ENCODE peak calls at places on chromosomes 7 and 10, in six cellular contexts. One of them, this sample, is unnamed.

GRCh38 chr10:114389429-114389828 is 14.9 kb downstream of the AFAP1L2 start:
- DNase-seq in AG04449: no peak
- DNase-seq in A549: peak
- DNase-seq in BJ: no peak
- DNase-seq in H7: no peak
- DNase-seq in neural progenitor cell: no peak
- DNase-seq in this sample: no peak

GRCh38 chr10:126372359-126372758 is 15.9 kb downstream of the ADAM12 start:
- DNase-seq in BJ: no peak
- DNase-seq in neural progenitor cell: no peak
- DNase-seq in AG04449: no peak
- DNase-seq in H7: no peak
- DNase-seq in A549: no peak
- DNase-seq in this sample: no peak

GRCh38 chr7:24932815-24933214 is 47.2 kb downstream of the OSBPL3 start:
- DNase-seq in AG04449: no peak
- DNase-seq in neural progenitor cell: peak
- DNase-seq in H7: no peak
- DNase-seq in A549: no peak
- DNase-seq in BJ: no peak
- DNase-seq in this sample: no peak

GRCh38 chr7:148011753-148012152 is 578.8 kb upstream of the C7orf33 start:
- DNase-seq in AG04449: no peak
- DNase-seq in A549: no peak
- DNase-seq in BJ: no peak
- DNase-seq in neural progenitor cell: peak
- DNase-seq in H7: no peak
- DNase-seq in this sample: no peak

GRCh38 chr10:75074711-75075445 is 36.6 kb upstream of the SAMD8 start:
- DNase-seq in H7: no peak
- DNase-seq in AG04449: no peak
- DNase-seq in BJ: no peak
- DNase-seq in neural progenitor cell: no peak
- DNase-seq in A549: no peak
- DNase-seq in this sample: no peak

GRCh38 chr7:74312418-74313021 is 23.3 kb downstream of the CLIP2 start:
- DNase-seq in BJ: no peak
- DNase-seq in H7: peak
- DNase-seq in A549: no peak
- DNase-seq in AG04449: no peak
- DNase-seq in neural progenitor cell: no peak
- DNase-seq in this sample: no peak

GRCh38 chr10:69434926-69435325 is 16.3 kb upstream of the TSPAN15 start:
- DNase-seq in neural progenitor cell: no peak
- DNase-seq in H7: no peak
- DNase-seq in A549: no peak
- DNase-seq in AG04449: no peak
- DNase-seq in BJ: no peak
- DNase-seq in this sample: no peak

GRCh38 chr7:132461043-132461592 is 115.2 kb downstream of the PLXNA4 start:
- DNase-seq in H7: peak
- DNase-seq in AG04449: no peak
- DNase-seq in BJ: no peak
- DNase-seq in A549: no peak
- DNase-seq in neural progenitor cell: no peak
- DNase-seq in this sample: no peak

GRCh38 chr10:92657024-92657423 is 32.7 kb upstream of the HHEX start:
- DNase-seq in H7: no peak
- DNase-seq in AG04449: no peak
- DNase-seq in A549: no peak
- DNase-seq in BJ: no peak
- DNase-seq in neural progenitor cell: no peak
- DNase-seq in this sample: no peak

GRCh38 chr7:150914196-150914595 is 61.9 kb downstream of the AOC1 start:
- DNase-seq in neural progenitor cell: no peak
- DNase-seq in BJ: no peak
- DNase-seq in H7: no peak
- DNase-seq in AG04449: no peak
- DNase-seq in A549: no peak
- DNase-seq in this sample: no peak

GRCh38 chr7:151838861-151839381 is 38.0 kb downstream of the PRKAG2 start:
- DNase-seq in AG04449: no peak
- DNase-seq in BJ: no peak
- DNase-seq in A549: no peak
- DNase-seq in neural progenitor cell: no peak
- DNase-seq in H7: no peak
- DNase-seq in this sample: no peak

GRCh38 chr10:34109481-34109880 is 705.6 kb downstream of the PARD3 start:
- DNase-seq in H7: no peak
- DNase-seq in AG04449: no peak
- DNase-seq in neural progenitor cell: no peak
- DNase-seq in BJ: no peak
- DNase-seq in A549: no peak
- DNase-seq in this sample: no peak

GRCh38 chr10:34107623-34108516 is 707.2 kb downstream of the PARD3 start:
- DNase-seq in BJ: no peak
- DNase-seq in AG04449: no peak
- DNase-seq in H7: no peak
- DNase-seq in neural progenitor cell: no peak
- DNase-seq in A549: no peak
- DNase-seq in this sample: no peak

GRCh38 chr10:34112431-34112830 is 702.7 kb downstream of the PARD3 start:
- DNase-seq in neural progenitor cell: no peak
- DNase-seq in H7: no peak
- DNase-seq in BJ: no peak
- DNase-seq in A549: no peak
- DNase-seq in AG04449: no peak
- DNase-seq in this sample: no peak

GRCh38 chr10:34111179-34111578 is 703.9 kb downstream of the PARD3 start:
- DNase-seq in AG04449: no peak
- DNase-seq in A549: no peak
- DNase-seq in neural progenitor cell: no peak
- DNase-seq in H7: no peak
- DNase-seq in BJ: no peak
- DNase-seq in this sample: no peak

GRCh38 chr10:34109952-34110702 is 705.0 kb downstream of the PARD3 start:
- DNase-seq in BJ: no peak
- DNase-seq in A549: peak
- DNase-seq in AG04449: no peak
- DNase-seq in H7: no peak
- DNase-seq in neural progenitor cell: peak
- DNase-seq in this sample: peak
- H3K4me3 ChIP-seq in BJ: no peak
- H3K4me3 ChIP-seq in A549: no peak
- H3K4me3 ChIP-seq in AG04449: no peak
- H3K4me3 ChIP-seq in H7: no peak
- H3K4me3 ChIP-seq in neural progenitor cell: no peak
- H3K4me3 ChIP-seq in this sample: no peak

GRCh38 chr10:15469066-15469465 is 98.0 kb upstream of the FAM171A1 start:
- DNase-seq in A549: no peak
- DNase-seq in H7: no peak
- DNase-seq in neural progenitor cell: no peak
- DNase-seq in AG04449: no peak
- DNase-seq in BJ: no peak
- DNase-seq in this sample: no peak

GRCh38 chr10:15472431-15473400 is 101.6 kb upstream of the FAM171A1 start:
- DNase-seq in neural progenitor cell: peak
- DNase-seq in BJ: no peak
- DNase-seq in A549: no peak
- DNase-seq in H7: peak
- DNase-seq in AG04449: no peak
- DNase-seq in this sample: peak

GRCh38 chr10:15474671-15475070 is 103.6 kb upstream of the FAM171A1 start:
- DNase-seq in BJ: no peak
- DNase-seq in neural progenitor cell: no peak
- DNase-seq in H7: no peak
- DNase-seq in AG04449: no peak
- DNase-seq in A549: no peak
- DNase-seq in this sample: no peak

GRCh38 chr10:15473401-15473777 is 102.3 kb upstream of the FAM171A1 start:
- DNase-seq in neural progenitor cell: no peak
- DNase-seq in H7: no peak
- DNase-seq in AG04449: no peak
- DNase-seq in BJ: no peak
- DNase-seq in A549: no peak
- DNase-seq in this sample: no peak

GRCh38 chr10:15472008-15472407 is 100.9 kb upstream of the FAM171A1 start:
- DNase-seq in BJ: no peak
- DNase-seq in H7: no peak
- DNase-seq in neural progenitor cell: peak
- DNase-seq in A549: no peak
- DNase-seq in AG04449: no peak
- DNase-seq in this sample: no peak
- H3K4me3 ChIP-seq in BJ: no peak
- H3K4me3 ChIP-seq in H7: no peak
- H3K4me3 ChIP-seq in neural progenitor cell: peak
- H3K4me3 ChIP-seq in A549: no peak
- H3K4me3 ChIP-seq in AG04449: no peak
- H3K4me3 ChIP-seq in this sample: no peak

DNA sequence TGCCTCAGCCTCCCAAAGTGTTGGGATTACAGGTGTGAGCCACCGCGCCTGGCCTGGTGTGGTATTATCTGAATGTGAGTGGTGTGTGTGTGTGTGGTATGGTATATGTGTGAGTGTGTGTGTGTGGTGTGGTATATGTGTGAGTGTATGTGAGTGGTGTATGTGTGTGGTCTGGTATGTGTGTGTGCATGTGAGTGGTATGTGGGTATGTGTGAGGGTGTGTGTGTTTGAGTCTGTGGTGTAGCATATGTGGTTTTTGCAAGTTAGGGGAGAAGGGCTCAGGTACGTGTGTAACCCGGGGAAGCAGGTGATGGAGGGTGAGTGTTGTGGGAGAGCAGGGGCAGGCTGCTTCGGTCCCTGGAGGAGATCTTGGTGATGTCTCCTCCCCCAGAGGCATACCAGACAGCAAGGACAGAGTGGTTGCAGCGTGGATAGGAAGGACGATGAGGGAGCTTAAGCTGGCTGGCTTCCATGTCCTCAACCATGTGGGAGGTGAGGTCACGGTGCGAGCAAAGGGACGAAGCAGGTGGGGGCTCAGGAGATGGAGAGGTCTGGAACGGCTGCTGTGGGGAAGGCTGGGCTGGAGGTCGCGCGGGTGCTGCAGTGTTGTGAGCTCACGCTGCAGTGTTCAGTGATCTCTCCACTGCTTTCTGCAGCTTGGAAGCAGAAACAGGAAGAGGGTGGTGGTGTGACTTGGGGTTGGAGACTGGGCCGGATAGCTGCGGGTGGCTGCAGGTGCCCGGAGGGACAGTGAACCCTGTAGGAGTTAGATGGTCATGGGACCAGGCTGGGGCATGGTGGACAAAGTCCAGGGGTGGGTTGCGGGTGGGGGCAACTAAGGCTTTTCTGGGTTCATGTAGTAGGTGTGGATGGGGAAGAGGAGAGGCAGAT is 5.0 kb downstream of the ZYX start:
- DNase-seq in BJ: no peak
- DNase-seq in AG04449: no peak
- DNase-seq in A549: no peak
- DNase-seq in H7: peak
- DNase-seq in neural progenitor cell: no peak
- DNase-seq in this sample: no peak
- H3K4me3 ChIP-seq in BJ: no peak
- H3K4me3 ChIP-seq in AG04449: peak
- H3K4me3 ChIP-seq in A549: no peak
- H3K4me3 ChIP-seq in H7: no peak
- H3K4me3 ChIP-seq in neural progenitor cell: no peak
- H3K4me3 ChIP-seq in this sample: no peak

DNA sequence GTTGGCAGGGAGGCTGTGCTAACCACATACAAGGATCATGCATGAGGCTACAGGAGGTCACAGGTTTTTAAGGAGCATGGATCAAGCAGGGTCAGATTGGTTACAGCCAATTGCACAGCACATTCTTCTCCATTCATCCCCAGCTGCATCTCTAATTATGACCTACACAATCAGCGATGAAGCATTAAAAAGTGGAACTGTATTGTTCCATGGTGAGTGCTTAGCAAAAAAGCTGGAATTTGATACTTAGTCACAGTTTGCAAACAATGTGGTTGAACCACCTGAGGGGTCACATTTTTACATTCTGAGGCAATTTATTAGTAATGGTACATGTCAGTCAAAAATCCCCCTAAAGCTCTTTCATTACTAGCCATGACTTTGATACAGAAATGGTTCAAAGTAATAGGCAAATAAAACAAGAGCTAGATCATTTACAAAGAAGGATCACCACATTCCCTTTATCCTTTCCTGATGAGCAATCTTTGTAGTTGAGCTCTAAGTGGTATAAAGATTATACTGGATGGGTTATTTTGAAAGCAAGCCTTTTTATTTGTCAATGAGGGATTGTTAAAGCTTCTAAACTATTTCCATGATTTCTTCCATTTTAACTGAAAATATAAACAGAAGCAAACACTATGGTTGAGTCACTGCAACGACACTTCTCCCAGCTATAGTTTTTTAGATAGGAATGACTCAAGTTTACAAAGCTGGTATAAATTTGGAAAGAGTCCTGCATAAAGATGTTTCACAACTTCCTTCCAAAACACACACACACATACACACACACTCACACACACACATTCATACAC is 217.8 kb upstream of the SEMA3A start:
- DNase-seq in H7: no peak
- DNase-seq in A549: peak
- DNase-seq in AG04449: peak
- DNase-seq in neural progenitor cell: peak
- DNase-seq in BJ: peak
- DNase-seq in this sample: peak
- H3K4me3 ChIP-seq in H7: no peak
- H3K4me3 ChIP-seq in A549: no peak
- H3K4me3 ChIP-seq in AG04449: no peak
- H3K4me3 ChIP-seq in neural progenitor cell: no peak
- H3K4me3 ChIP-seq in BJ: no peak
- H3K4me3 ChIP-seq in this sample: no peak

GRCh38 chr10:124648738-124649137 is 95.4 kb downstream of the FAM53B start:
- DNase-seq in H7: no peak
- DNase-seq in BJ: no peak
- DNase-seq in A549: no peak
- DNase-seq in AG04449: peak
- DNase-seq in neural progenitor cell: no peak
- DNase-seq in this sample: peak
- H3K4me3 ChIP-seq in H7: no peak
- H3K4me3 ChIP-seq in BJ: no peak
- H3K4me3 ChIP-seq in A549: no peak
- H3K4me3 ChIP-seq in AG04449: no peak
- H3K4me3 ChIP-seq in neural progenitor cell: no peak
- H3K4me3 ChIP-seq in this sample: no peak

This sample was measured in AG09309.